ENCODE peak calls at places on chromosome 11, in nine cellular contexts. W is HCT116, L is MM.1S, F is hepatocyte, E is SK-N-SH, C is GM23248, Y is OCI-LY7, R is PC-3, J is GM23338. V is an unnamed sample. For H3K4me1, the result is how much of the 10 kb centered on the place peaks cover.

GRCh38 chr11:111694851-111695250 is 71.3 kb downstream of the PPP2R1B start:
- DNase-seq in W (no peak), L (no peak), F (no peak), E (no peak), C (peak), Y (peak), R (no peak), J (no peak), V (no peak)

GRCh38 chr11:77096591-77097019 is 6.0 kb upstream of the OMP start:
- DNase-seq in W (no peak), L (no peak), F (no peak), E (no peak), C (no peak), Y (no peak), R (no peak), J (no peak), V (no peak)

GRCh38 chr11:86869966-86870570 is 69.7 kb downstream of the PRSS23 start:
- DNase-seq in W (peak), L (peak), F (peak), E (peak), C (peak), Y (peak), R (peak), J (peak), V (peak)

GRCh38 chr11:508956-509355 is 1.9 kb upstream of the RNH1 start:
- DNase-seq in W (no peak), L (no peak), F (no peak), E (no peak), C (no peak), Y (no peak), R (no peak), J (no peak), V (no peak)

GRCh38 chr11:4038973-4039372 is 55.6 kb upstream of the RRM1 start:
- DNase-seq in W (no peak), L (no peak), F (no peak), E (no peak), C (peak), Y (no peak), R (peak), J (no peak), V (no peak)

GRCh38 chr11:2819316-2819715 is 66.3 kb downstream of the CDKN1C start:
- DNase-seq in W (no peak), L (no peak), F (no peak), E (no peak), C (no peak), Y (no peak), R (no peak), J (no peak), V (no peak)

GRCh38 chr11:132674161-132674560 is 858.1 kb downstream of the OPCML start:
- DNase-seq in W (no peak), L (no peak), F (no peak), E (no peak), C (no peak), Y (no peak), R (no peak), J (no peak), V (no peak)

GRCh38 chr11:87092567-87092966 is 54.8 kb downstream of the TMEM135 start:
- DNase-seq in W (no peak), L (no peak), F (no peak), E (no peak), C (no peak), Y (no peak), R (no peak), J (no peak), V (no peak)

GRCh38 chr11:77140231-77140959 is 12.3 kb downstream of the MYO7A start:
- DNase-seq in W (no peak), L (no peak), F (no peak), E (peak), C (peak), Y (no peak), R (no peak), J (peak), V (peak)

GRCh38 chr11:12198261-12198925 is 88.0 kb downstream of the MICAL2 start:
- DNase-seq in W (no peak), L (no peak), F (no peak), E (no peak), C (no peak), Y (no peak), R (no peak), J (no peak), V (no peak)
- H3K4me1 ChIP-seq in W (under half), L (under half), F (under half), E (under half), C (under half), Y (under half), R (under half), J (under half), V (under half)

GRCh38 chr11:107961480-107961879 is 33.2 kb downstream of the RAB39A start:
- DNase-seq in W (no peak), L (no peak), F (no peak), E (no peak), C (no peak), Y (no peak), R (no peak), J (no peak), V (no peak)
- TF ChIP-seq EZH2phosphoT487 in W (no peak), L (no peak), F (no peak), E (no peak), C (no peak), Y (no peak), R (no peak), J (no peak), V (no peak)

GRCh38 chr11:71086687-71087258 is 165.6 kb downstream of the SHANK2 start:
- DNase-seq in W (no peak), L (no peak), F (peak), E (peak), C (peak), Y (peak), R (peak), J (peak), V (peak)

GRCh38 chr11:71094296-71095077 is 157.9 kb downstream of the SHANK2 start:
- DNase-seq in W (no peak), L (no peak), F (no peak), E (no peak), C (no peak), Y (no peak), R (no peak), J (no peak), V (no peak)

GRCh38 chr11:71093783-71094182 is 158.6 kb downstream of the SHANK2 start:
- DNase-seq in W (no peak), L (no peak), F (no peak), E (no peak), C (no peak), Y (no peak), R (no peak), J (no peak), V (no peak)

GRCh38 chr11:71091506-71092265 is 160.7 kb downstream of the SHANK2 start:
- DNase-seq in W (no peak), L (no peak), F (no peak), E (no peak), C (no peak), Y (no peak), R (no peak), J (no peak), V (no peak)

DNA sequence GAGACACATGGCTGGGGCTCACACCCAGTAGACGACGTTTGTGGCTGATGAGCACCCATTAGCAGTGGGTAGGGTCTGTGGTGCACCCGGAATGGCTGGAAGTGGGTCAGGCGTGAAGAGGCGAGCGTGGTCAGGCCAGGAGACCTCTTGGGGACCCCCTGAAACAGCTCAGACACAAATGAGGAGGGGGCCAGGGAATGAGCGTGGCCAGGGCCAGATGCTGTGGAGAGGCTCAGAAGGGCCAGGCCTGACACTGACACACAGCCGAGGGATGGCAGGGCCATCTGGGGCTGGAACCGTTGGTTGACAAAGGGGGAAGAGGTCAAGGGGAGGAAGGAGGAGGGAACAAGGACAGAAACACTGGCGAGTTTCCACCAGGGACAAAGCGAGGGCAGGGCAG is 162.8 kb downstream of the SHANK2 start:
- DNase-seq in W (no peak), L (no peak), F (no peak), E (no peak), C (no peak), Y (no peak), R (no peak), J (no peak), V (no peak)
- H3K4me2 ChIP-seq in W (no peak), L (no peak), F (no peak), E (no peak), C (no peak), Y (no peak), R (no peak), J (no peak), V (no peak)

GRCh38 chr11:36123353-36124220 is 165.6 kb downstream of the COMMD9 start:
- DNase-seq in W (no peak), L (no peak), F (peak), E (no peak), C (no peak), Y (no peak), R (no peak), J (no peak), V (no peak)
- H3K4me1 ChIP-seq in W (under half), L (under half), F (under half), E (under half), C (under half), Y (under half), R (under half), J (under half), V (under half)

DNA sequence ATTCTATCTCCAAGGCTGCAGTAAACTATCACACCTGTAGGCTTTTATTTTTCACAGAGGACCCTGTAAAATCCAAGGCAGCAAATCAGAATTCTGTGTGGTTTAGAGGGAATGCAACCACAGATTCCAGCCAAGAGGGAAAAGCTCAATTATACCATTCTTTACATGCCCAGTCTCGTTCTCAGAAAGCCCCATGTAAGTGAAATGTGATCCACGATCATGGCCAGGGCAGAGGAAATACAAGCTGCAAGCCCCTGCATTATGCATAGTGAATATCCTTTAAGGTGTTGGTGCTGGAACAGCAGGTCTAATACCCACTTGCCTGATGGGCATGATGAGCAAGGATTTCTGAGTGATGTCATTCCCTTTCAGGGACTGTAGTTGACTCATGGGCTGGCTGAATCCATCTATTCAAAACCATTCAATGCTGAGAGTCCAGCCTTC is 198.7 kb upstream of the MTMR2 start:
- DNase-seq in W (no peak), L (no peak), F (no peak), E (no peak), C (peak), Y (no peak), R (peak), J (no peak), V (no peak)
- TF ChIP-seq EZH2phosphoT487 in W (no peak), L (no peak), F (no peak), E (no peak), C (no peak), Y (no peak), R (no peak), J (no peak), V (no peak)

GRCh38 chr11:124670732-124671131 is 2.8 kb downstream of the SIAE start:
- DNase-seq in W (no peak), L (peak), F (no peak), E (no peak), C (peak), Y (peak), R (peak), J (peak), V (no peak)

GRCh38 chr11:124674168-124674517 is 439 bp downstream of the SPA17 start:
- DNase-seq in W (no peak), L (no peak), F (peak), E (no peak), C (no peak), Y (no peak), R (no peak), J (peak), V (no peak)

GRCh38 chr11:124673333-124674167 is at the start of the genes SIAE and SPA17:
- DNase-seq in W (peak), L (peak), F (peak), E (peak), C (peak), Y (peak), R (peak), J (peak), V (peak)

GRCh38 chr11:124674571-124674970 is 867 bp downstream of the SPA17 start:
- DNase-seq in W (no peak), L (no peak), F (no peak), E (no peak), C (no peak), Y (no peak), R (no peak), J (no peak), V (no peak)

GRCh38 chr11:124672531-124673215 is 866 bp downstream of the SIAE start:
- DNase-seq in W (no peak), L (no peak), F (peak), E (peak), C (no peak), Y (peak), R (no peak), J (no peak), V (no peak)
- H3K4me2 ChIP-seq in W (peak), L (peak), F (peak), E (peak), C (peak), Y (peak), R (peak), J (peak), V (peak)

GRCh38 chr11:12723410-12724297 is 49.4 kb downstream of the TEAD1 start:
- DNase-seq in W (peak), L (no peak), F (peak), E (no peak), C (no peak), Y (no peak), R (peak), J (peak), V (no peak)

GRCh38 chr11:12721816-12722604 is 47.8 kb downstream of the TEAD1 start:
- DNase-seq in W (no peak), L (no peak), F (no peak), E (no peak), C (no peak), Y (no peak), R (peak), J (peak), V (no peak)

GRCh38 chr11:12725863-12726666 is 51.8 kb downstream of the TEAD1 start:
- DNase-seq in W (peak), L (no peak), F (no peak), E (no peak), C (peak), Y (no peak), R (peak), J (no peak), V (no peak)

GRCh38 chr11:12725047-12725862 is 51.0 kb downstream of the TEAD1 start:
- DNase-seq in W (no peak), L (peak), F (no peak), E (no peak), C (no peak), Y (no peak), R (peak), J (no peak), V (no peak)

DNA sequence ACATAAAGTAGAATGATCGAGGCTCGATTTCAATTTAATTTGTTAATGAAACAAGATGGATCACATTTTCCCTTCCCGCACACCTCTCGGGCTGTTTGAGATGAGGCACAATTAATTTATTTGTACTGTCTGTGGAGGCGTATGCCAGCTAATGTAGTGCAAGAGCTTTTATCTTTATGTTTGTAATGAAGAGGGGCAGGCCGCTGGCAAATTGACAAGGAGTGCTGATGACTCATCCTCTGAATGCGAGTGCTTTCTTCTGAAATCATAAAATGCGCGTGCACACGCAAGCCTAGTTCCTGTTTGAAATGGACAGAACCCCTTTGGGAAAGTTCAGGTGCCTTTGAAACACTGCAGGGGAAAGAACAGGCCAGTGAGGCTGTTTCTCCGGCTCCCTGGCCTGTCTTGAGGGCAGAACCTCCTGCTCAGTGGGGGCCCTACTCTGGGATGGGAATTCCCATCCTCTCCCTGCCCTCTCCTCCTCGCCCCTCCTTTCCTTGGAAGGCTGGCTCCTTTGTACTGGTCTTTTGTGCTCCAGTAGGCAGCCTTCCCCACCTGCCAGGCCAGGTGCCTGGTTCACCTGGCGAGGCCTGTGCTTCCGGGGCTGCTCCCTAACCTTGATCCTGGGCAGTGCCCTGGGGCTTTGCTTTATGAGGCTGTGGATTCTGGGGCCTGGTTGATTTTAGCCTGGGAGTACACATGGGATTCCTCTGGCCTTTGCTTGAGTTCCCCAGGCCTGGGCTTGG is 50.3 kb downstream of the TEAD1 start:
- DNase-seq in W (peak), L (no peak), F (peak), E (peak), C (peak), Y (no peak), R (peak), J (peak), V (peak)
- H3K4me1 ChIP-seq in W (half or more), L (under half), F (half or more), E (half or more), C (half or more), Y (under half), R (half or more), J (half or more), V (under half)

GRCh38 chr11:12009617-12010321 is 1.3 kb upstream of the DKK3 start:
- DNase-seq in W (no peak), L (no peak), F (peak), E (no peak), C (no peak), Y (no peak), R (no peak), J (peak), V (no peak)
- TF ChIP-seq EZH2phosphoT487 in W (no peak), L (no peak), F (no peak), E (no peak), C (no peak), Y (no peak), R (no peak), J (no peak), V (no peak)

GRCh38 chr11:95154514-95154913 is 64.9 kb downstream of the ENDOD1 start:
- DNase-seq in W (peak), L (peak), F (peak), E (peak), C (peak), Y (peak), R (peak), J (peak), V (peak)
- H3K4me2 ChIP-seq in W (no peak), L (no peak), F (no peak), E (no peak), C (no peak), Y (no peak), R (no peak), J (no peak), V (no peak)

V was measured in neural progenitor cell.